ENCODE peak calls at places on chromosomes 13 and 19, in nine cellular contexts. One of them, this sample, is unnamed.

GRCh38 chr13:49086711-49087110 is 111.0 kb downstream of the FNDC3A start:
- DNase-seq in body of pancreas: no peak
- DNase-seq in cardiac fibroblast: peak; percentile 62
- DNase-seq in choroid plexus epithelial cell: peak; percentile 73
- DNase-seq in lower leg skin: no peak
- DNase-seq in epithelial cell of esophagus: peak; percentile 72
- DNase-seq in Peyer's patch: no peak
- DNase-seq in fibroblast of mammary gland: peak; percentile 83
- DNase-seq in IMR-90: peak; percentile 76
- DNase-seq in this sample: peak; percentile 48

GRCh38 chr19:30512748-30513389 is 140.7 kb downstream of the ZNF536 start:
- DNase-seq in body of pancreas: no peak
- DNase-seq in cardiac fibroblast: no peak
- DNase-seq in choroid plexus epithelial cell: no peak
- DNase-seq in lower leg skin: peak; percentile 10
- DNase-seq in epithelial cell of esophagus: no peak
- DNase-seq in Peyer's patch: no peak
- DNase-seq in fibroblast of mammary gland: no peak
- DNase-seq in IMR-90: no peak
- DNase-seq in this sample: peak; percentile 6

GRCh38 chr19:13082192-13083007 is 20.3 kb downstream of the LYL1 start:
- DNase-seq in body of pancreas: peak; percentile 53
- DNase-seq in cardiac fibroblast: peak; percentile 55
- DNase-seq in choroid plexus epithelial cell: peak; percentile 94
- DNase-seq in lower leg skin: no peak
- DNase-seq in epithelial cell of esophagus: no peak
- DNase-seq in Peyer's patch: no peak
- DNase-seq in fibroblast of mammary gland: peak; percentile 55
- DNase-seq in IMR-90: peak; percentile 62
- DNase-seq in this sample: no peak

GRCh38 chr19:4075373-4075772 is 8.7 kb upstream of the ZBTB7A start:
- DNase-seq in body of pancreas: no peak
- DNase-seq in cardiac fibroblast: no peak
- DNase-seq in choroid plexus epithelial cell: peak; percentile 44
- DNase-seq in lower leg skin: no peak
- DNase-seq in epithelial cell of esophagus: no peak
- DNase-seq in Peyer's patch: no peak
- DNase-seq in fibroblast of mammary gland: peak; percentile 44
- DNase-seq in IMR-90: no peak
- DNase-seq in this sample: no peak

GRCh38 chr13:30159446-30159839 is 147.9 kb downstream of the KATNAL1 start:
- DNase-seq in body of pancreas: no peak
- DNase-seq in cardiac fibroblast: peak; percentile 22
- DNase-seq in choroid plexus epithelial cell: peak; percentile 96
- DNase-seq in lower leg skin: no peak
- DNase-seq in epithelial cell of esophagus: peak; percentile 50
- DNase-seq in Peyer's patch: no peak
- DNase-seq in fibroblast of mammary gland: peak; percentile 94
- DNase-seq in IMR-90: peak; percentile 94
- DNase-seq in this sample: peak; percentile 48

GRCh38 chr19:29687244-29687896 is 22.1 kb downstream of the PLEKHF1 start:
- DNase-seq in body of pancreas: no peak
- DNase-seq in cardiac fibroblast: peak; percentile 96
- DNase-seq in choroid plexus epithelial cell: peak; percentile 99
- DNase-seq in lower leg skin: peak; percentile 93
- DNase-seq in epithelial cell of esophagus: peak; percentile 73
- DNase-seq in Peyer's patch: peak; percentile 53
- DNase-seq in fibroblast of mammary gland: peak; percentile 99
- DNase-seq in IMR-90: peak; percentile 98
- DNase-seq in this sample: peak; percentile 96

GRCh38 chr13:42864952-42865634 is 83.7 kb downstream of the FAM216B start:
- DNase-seq in body of pancreas: no peak
- DNase-seq in cardiac fibroblast: peak; percentile 10
- DNase-seq in choroid plexus epithelial cell: no peak
- DNase-seq in lower leg skin: no peak
- DNase-seq in epithelial cell of esophagus: no peak
- DNase-seq in Peyer's patch: no peak
- DNase-seq in fibroblast of mammary gland: no peak
- DNase-seq in IMR-90: no peak
- DNase-seq in this sample: no peak

GRCh38 chr13:101453784-101454201 is 1.3 kb downstream of the ITGBL1 start:
- DNase-seq in body of pancreas: peak; percentile 55
- DNase-seq in cardiac fibroblast: no peak
- DNase-seq in choroid plexus epithelial cell: no peak
- DNase-seq in lower leg skin: no peak
- DNase-seq in epithelial cell of esophagus: peak; percentile 74
- DNase-seq in Peyer's patch: no peak
- DNase-seq in fibroblast of mammary gland: no peak
- DNase-seq in IMR-90: no peak
- DNase-seq in this sample: peak; percentile 62

GRCh38 chr13:56888455-56888854 is 252.3 kb upstream of the PRR20A start:
- DNase-seq in body of pancreas: no peak
- DNase-seq in cardiac fibroblast: no peak
- DNase-seq in choroid plexus epithelial cell: no peak
- DNase-seq in lower leg skin: no peak
- DNase-seq in epithelial cell of esophagus: no peak
- DNase-seq in Peyer's patch: no peak
- DNase-seq in fibroblast of mammary gland: no peak
- DNase-seq in IMR-90: no peak
- DNase-seq in this sample: no peak

DNA sequence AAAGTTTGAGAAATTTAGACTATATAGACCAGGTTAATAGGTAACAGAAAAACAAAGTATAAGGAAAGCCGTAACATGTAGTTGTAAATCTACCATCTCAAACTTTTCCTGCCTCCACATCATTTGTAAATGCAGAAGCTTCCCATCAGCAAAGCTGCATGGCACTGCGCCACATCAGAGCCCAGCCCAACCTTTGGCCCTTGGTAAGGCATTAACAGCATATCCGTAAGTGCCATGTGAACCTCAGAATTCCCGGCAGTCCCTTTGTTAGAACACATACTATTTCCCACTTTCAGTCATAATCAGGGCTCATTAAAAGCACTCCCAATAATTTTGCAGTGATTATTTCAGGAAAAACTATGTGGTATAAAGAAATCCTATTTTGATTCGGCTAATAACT is 51.6 kb downstream of the MPHOSPH8 start:
- DNase-seq in body of pancreas: peak; percentile 71
- DNase-seq in cardiac fibroblast: no peak
- DNase-seq in choroid plexus epithelial cell: no peak
- DNase-seq in lower leg skin: no peak
- DNase-seq in epithelial cell of esophagus: no peak
- DNase-seq in Peyer's patch: peak; percentile 85
- DNase-seq in fibroblast of mammary gland: no peak
- DNase-seq in IMR-90: no peak
- DNase-seq in this sample: no peak
- TF ChIP-seq CTCF in body of pancreas: no peak
- TF ChIP-seq CTCF in cardiac fibroblast: no peak
- TF ChIP-seq CTCF in choroid plexus epithelial cell: no peak
- TF ChIP-seq CTCF in lower leg skin: no peak
- TF ChIP-seq CTCF in epithelial cell of esophagus: no peak
- TF ChIP-seq CTCF in Peyer's patch: no peak
- TF ChIP-seq CTCF in fibroblast of mammary gland: no peak
- TF ChIP-seq CTCF in IMR-90: no peak
- TF ChIP-seq CTCF in this sample: no peak

GRCh38 chr19:45403272-45403671 is 1.6 kb downstream of the PPP1R13L start:
- DNase-seq in body of pancreas: no peak
- DNase-seq in cardiac fibroblast: no peak
- DNase-seq in choroid plexus epithelial cell: no peak
- DNase-seq in lower leg skin: no peak
- DNase-seq in epithelial cell of esophagus: no peak
- DNase-seq in Peyer's patch: no peak
- DNase-seq in fibroblast of mammary gland: no peak
- DNase-seq in IMR-90: no peak
- DNase-seq in this sample: no peak
- H3K4me3 ChIP-seq in body of pancreas: no peak overlapping the region
- H3K4me3 ChIP-seq in cardiac fibroblast: no peak overlapping the region
- H3K4me3 ChIP-seq in choroid plexus epithelial cell: no peak overlapping the region
- H3K4me3 ChIP-seq in lower leg skin: peak overlapping the region; percentile 61
- H3K4me3 ChIP-seq in epithelial cell of esophagus: peak overlapping the region; percentile 100
- H3K4me3 ChIP-seq in Peyer's patch: no peak overlapping the region
- H3K4me3 ChIP-seq in fibroblast of mammary gland: no peak overlapping the region
- H3K4me3 ChIP-seq in IMR-90: no peak overlapping the region
- H3K4me3 ChIP-seq in this sample: peak overlapping the region; percentile 62

DNA sequence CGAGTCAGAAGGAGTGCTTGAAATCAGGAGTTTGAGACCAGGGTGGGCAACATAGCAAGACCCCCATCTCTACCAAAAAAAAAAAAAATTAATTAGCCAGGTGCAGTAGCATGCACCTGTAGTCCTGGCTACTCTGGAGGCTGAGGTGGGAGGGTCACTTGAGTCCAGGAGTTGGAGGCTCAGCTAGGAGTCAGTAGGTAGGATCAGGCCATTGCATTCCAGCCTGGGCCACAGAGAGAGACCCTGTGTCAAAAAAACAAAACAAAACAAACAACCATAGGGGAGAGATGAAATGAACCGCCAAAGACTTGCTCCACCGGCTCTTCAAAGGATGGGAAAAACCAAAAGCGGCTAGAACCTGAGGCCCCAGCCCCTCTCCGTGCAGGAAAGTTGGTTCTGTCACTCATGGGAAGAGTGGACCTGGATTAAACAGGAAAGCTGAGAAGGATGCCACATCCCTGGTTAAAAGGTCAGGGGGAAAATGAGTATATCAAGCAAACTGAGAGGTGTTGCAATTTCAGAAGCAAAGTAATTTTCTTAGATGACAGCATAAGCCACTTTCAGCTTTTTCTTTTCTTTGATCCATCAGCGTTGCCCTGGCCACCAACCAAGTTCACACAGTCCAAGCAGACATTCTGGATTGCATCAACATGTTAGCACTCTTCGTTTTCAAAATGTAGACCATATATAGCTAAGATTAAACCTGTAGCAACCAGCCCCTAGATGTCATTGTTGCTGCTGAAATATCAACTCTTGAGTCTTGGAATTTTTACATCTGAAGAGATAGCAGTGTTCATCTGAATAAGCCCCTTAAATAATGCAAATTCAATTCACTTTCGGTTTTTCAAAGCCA is 8.9 kb upstream of the ZNF507 start:
- DNase-seq in body of pancreas: no peak
- DNase-seq in cardiac fibroblast: peak; percentile 80
- DNase-seq in choroid plexus epithelial cell: peak; percentile 81
- DNase-seq in lower leg skin: no peak
- DNase-seq in epithelial cell of esophagus: peak; percentile 33
- DNase-seq in Peyer's patch: no peak
- DNase-seq in fibroblast of mammary gland: peak; percentile 64
- DNase-seq in IMR-90: peak; percentile 59
- DNase-seq in this sample: peak; percentile 43
- TF ChIP-seq CTCF in body of pancreas: no peak
- TF ChIP-seq CTCF in cardiac fibroblast: peak; percentile 7
- TF ChIP-seq CTCF in choroid plexus epithelial cell: peak; percentile 44
- TF ChIP-seq CTCF in lower leg skin: no peak
- TF ChIP-seq CTCF in epithelial cell of esophagus: peak; percentile 30
- TF ChIP-seq CTCF in Peyer's patch: peak; percentile 12
- TF ChIP-seq CTCF in fibroblast of mammary gland: peak; percentile 22
- TF ChIP-seq CTCF in IMR-90: peak; percentile 44
- TF ChIP-seq CTCF in this sample: peak; percentile 9

GRCh38 chr19:38111898-38112297 is 112.1 kb downstream of the DPF1 start:
- DNase-seq in body of pancreas: no peak
- DNase-seq in cardiac fibroblast: no peak
- DNase-seq in choroid plexus epithelial cell: no peak
- DNase-seq in lower leg skin: no peak
- DNase-seq in epithelial cell of esophagus: no peak
- DNase-seq in Peyer's patch: no peak
- DNase-seq in fibroblast of mammary gland: no peak
- DNase-seq in IMR-90: no peak
- DNase-seq in this sample: no peak

GRCh38 chr19:38118176-38118575 is 105.8 kb downstream of the DPF1 start:
- DNase-seq in body of pancreas: no peak
- DNase-seq in cardiac fibroblast: no peak
- DNase-seq in choroid plexus epithelial cell: no peak
- DNase-seq in lower leg skin: no peak
- DNase-seq in epithelial cell of esophagus: no peak
- DNase-seq in Peyer's patch: no peak
- DNase-seq in fibroblast of mammary gland: no peak
- DNase-seq in IMR-90: no peak
- DNase-seq in this sample: no peak

GRCh38 chr19:38120471-38121030 is 103.5 kb downstream of the DPF1 start:
- DNase-seq in body of pancreas: no peak
- DNase-seq in cardiac fibroblast: no peak
- DNase-seq in choroid plexus epithelial cell: no peak
- DNase-seq in lower leg skin: no peak
- DNase-seq in epithelial cell of esophagus: no peak
- DNase-seq in Peyer's patch: no peak
- DNase-seq in fibroblast of mammary gland: no peak
- DNase-seq in IMR-90: no peak
- DNase-seq in this sample: no peak

GRCh38 chr19:38115264-38115802 is 108.7 kb downstream of the DPF1 start:
- DNase-seq in body of pancreas: no peak
- DNase-seq in cardiac fibroblast: no peak
- DNase-seq in choroid plexus epithelial cell: no peak
- DNase-seq in lower leg skin: no peak
- DNase-seq in epithelial cell of esophagus: peak; percentile 41
- DNase-seq in Peyer's patch: no peak
- DNase-seq in fibroblast of mammary gland: no peak
- DNase-seq in IMR-90: no peak
- DNase-seq in this sample: no peak

DNA sequence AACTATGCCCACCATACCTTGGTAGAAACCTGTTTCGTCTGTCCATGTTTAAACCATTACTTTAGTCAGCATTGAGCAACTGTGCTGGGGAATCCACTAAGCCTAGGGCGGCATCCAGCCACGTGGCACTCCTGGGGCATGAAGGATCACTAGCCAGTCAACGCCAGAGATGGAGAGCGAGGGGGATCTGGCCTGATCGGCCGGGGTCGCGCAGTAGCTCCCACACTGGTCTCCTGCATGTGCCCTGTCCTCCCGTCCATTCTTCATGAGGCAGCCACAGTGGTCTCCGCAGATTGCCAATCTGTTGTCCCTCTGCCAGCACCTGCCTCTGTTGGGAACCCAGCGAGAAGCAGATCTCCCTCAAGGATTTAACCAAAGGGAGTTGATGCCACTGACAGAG is 109.4 kb downstream of the DPF1 start:
- DNase-seq in body of pancreas: no peak
- DNase-seq in cardiac fibroblast: no peak
- DNase-seq in choroid plexus epithelial cell: no peak
- DNase-seq in lower leg skin: no peak
- DNase-seq in epithelial cell of esophagus: no peak
- DNase-seq in Peyer's patch: no peak
- DNase-seq in fibroblast of mammary gland: no peak
- DNase-seq in IMR-90: no peak
- DNase-seq in this sample: no peak
- H3K4me3 ChIP-seq in body of pancreas: no peak overlapping the region
- H3K4me3 ChIP-seq in cardiac fibroblast: no peak overlapping the region
- H3K4me3 ChIP-seq in choroid plexus epithelial cell: no peak overlapping the region
- H3K4me3 ChIP-seq in lower leg skin: no peak overlapping the region
- H3K4me3 ChIP-seq in epithelial cell of esophagus: no peak overlapping the region
- H3K4me3 ChIP-seq in Peyer's patch: no peak overlapping the region
- H3K4me3 ChIP-seq in fibroblast of mammary gland: no peak overlapping the region
- H3K4me3 ChIP-seq in IMR-90: no peak overlapping the region
- H3K4me3 ChIP-seq in this sample: no peak overlapping the region

GRCh38 chr13:106867249-106867648 is 299.3 kb upstream of the ARGLU1 start:
- DNase-seq in body of pancreas: peak; percentile 12
- DNase-seq in cardiac fibroblast: no peak
- DNase-seq in choroid plexus epithelial cell: peak; percentile 52
- DNase-seq in lower leg skin: no peak
- DNase-seq in epithelial cell of esophagus: no peak
- DNase-seq in Peyer's patch: no peak
- DNase-seq in fibroblast of mammary gland: no peak
- DNase-seq in IMR-90: no peak
- DNase-seq in this sample: no peak
- TF ChIP-seq CTCF in body of pancreas: peak; percentile 18
- TF ChIP-seq CTCF in cardiac fibroblast: no peak
- TF ChIP-seq CTCF in choroid plexus epithelial cell: peak; percentile 31
- TF ChIP-seq CTCF in lower leg skin: no peak
- TF ChIP-seq CTCF in epithelial cell of esophagus: no peak
- TF ChIP-seq CTCF in Peyer's patch: no peak
- TF ChIP-seq CTCF in fibroblast of mammary gland: no peak
- TF ChIP-seq CTCF in IMR-90: no peak
- TF ChIP-seq CTCF in this sample: no peak